ENCODE peak calls at places on chromosomes 6 and 20, in ten cellular contexts. E is retina, J is HT-29, U is astrocyte of the spinal cord, M is aorta, D is HT1080, B is DMS153, X is CMK, T is NCI-H526, Z is KG1. S is an unnamed sample.

GRCh38 chr6:87755697-87756671 is 54.0 kb upstream of the AKIRIN2 start:
- DNase-seq in T (no peak), X (peak), D (peak), B (no peak), Z (no peak), U (peak), M (no peak), E (no peak), J (no peak), S (no peak)

GRCh38 chr6:119284861-119285521 is 64.6 kb downstream of the MAN1A1 start:
- DNase-seq in U (no peak), J (peak), X (no peak), B (no peak), D (peak), T (no peak), M (no peak), E (no peak), Z (no peak), S (no peak)

GRCh38 chr6:45504947-45505346 is 127.2 kb upstream of the SUPT3H start:
- DNase-seq in U (peak), Z (no peak), B (peak), M (no peak), X (no peak), J (peak), D (peak), E (peak), T (peak), S (peak)

GRCh38 chr6:43125119-43125518 is 46.0 kb upstream of the SRF start:
- DNase-seq in E (no peak), T (no peak), Z (no peak), D (no peak), M (no peak), B (no peak), X (no peak), U (peak), J (no peak), S (peak)

GRCh38 chr20:5996765-5997164 is 46.3 kb downstream of the MCM8 start:
- DNase-seq in M (no peak), D (no peak), J (peak), E (no peak), T (no peak), B (peak), X (no peak), U (no peak), Z (no peak), S (no peak)

GRCh38 chr6:4133941-4134838 is 1.2 kb downstream of the ECI2 start:
- DNase-seq in J (no peak), T (no peak), X (no peak), Z (no peak), D (peak), B (no peak), M (peak), E (peak), U (peak), S (peak)

GRCh38 chr6:75210885-75211739 is 5.3 kb upstream of the COL12A1 start:
- DNase-seq in M (no peak), U (peak), X (peak), J (peak), Z (peak), E (no peak), T (peak), B (peak), D (no peak), S (no peak)

GRCh38 chr6:112014483-112014882 is 39.4 kb upstream of the CCN6 start:
- DNase-seq in X (no peak), Z (no peak), D (no peak), E (no peak), B (no peak), U (peak), M (no peak), T (no peak), J (no peak), S (no peak)

GRCh38 chr6:118912646-118913045 is 18.7 kb downstream of the ASF1A start:
- DNase-seq in U (no peak), D (no peak), B (no peak), T (no peak), X (no peak), E (no peak), M (no peak), Z (no peak), J (no peak), S (peak)

GRCh38 chr6:108337721-108338120 is 42.9 kb downstream of the AFG1L start:
- DNase-seq in J (no peak), T (no peak), U (no peak), E (no peak), M (no peak), B (no peak), Z (no peak), D (no peak), X (no peak), S (no peak)

GRCh38 chr6:143804835-143805239 is 38.3 kb upstream of the LTV1 start:
- DNase-seq in B (no peak), J (no peak), D (no peak), Z (no peak), T (no peak), E (no peak), U (no peak), X (no peak), M (no peak), S (no peak)

GRCh38 chr20:56388882-56389281 is 3.1 kb downstream of the AURKA start:
- DNase-seq in E (no peak), X (no peak), B (no peak), J (no peak), T (no peak), M (no peak), D (no peak), Z (no peak), U (no peak), S (no peak)

GRCh38 chr6:109284675-109285074 is 97.6 kb downstream of the CD164 start:
- DNase-seq in T (no peak), D (no peak), E (no peak), U (no peak), B (no peak), J (no peak), M (no peak), X (no peak), Z (no peak), S (no peak)

GRCh38 chr6:15023448-15023847 is 222.4 kb upstream of the JARID2 start:
- DNase-seq in J (no peak), B (no peak), U (no peak), M (no peak), T (no peak), D (no peak), X (no peak), E (no peak), Z (no peak), S (no peak)

GRCh38 chr6:109449789-109450673 is 5.5 kb downstream of the MICAL1 start:
- DNase-seq in T (no peak), M (no peak), J (no peak), U (no peak), B (no peak), X (no peak), Z (no peak), E (no peak), D (no peak), S (no peak)

GRCh38 chr6:146277142-146277541 is 248.3 kb downstream of the GRM1 start:
- DNase-seq in T (no peak), B (no peak), U (no peak), M (no peak), Z (no peak), D (no peak), X (no peak), E (no peak), J (no peak), S (no peak)

GRCh38 chr6:160121558-160121957 is at the start of gene SLC22A1:
- DNase-seq in M (no peak), X (no peak), Z (no peak), E (no peak), T (no peak), B (no peak), D (no peak), U (no peak), J (no peak), S (no peak)

GRCh38 chr6:54491431-54491830 is 183.2 kb downstream of the TINAG start:
- DNase-seq in E (no peak), Z (no peak), X (no peak), T (no peak), D (peak), U (no peak), M (no peak), J (no peak), B (no peak), S (no peak)

GRCh38 chr6:138241381-138241780 is 23.1 kb upstream of the PBOV1 start:
- DNase-seq in X (no peak), T (no peak), J (no peak), B (no peak), M (no peak), D (no peak), E (no peak), U (no peak), Z (no peak), S (no peak)

GRCh38 chr6:170516783-170517616 is 36.1 kb downstream of the PSMB1 start:
- DNase-seq in J (peak), E (peak), U (peak), B (peak), M (no peak), X (no peak), T (peak), D (peak), Z (peak), S (peak)

GRCh38 chr20:51027396-51027795 is 4.5 kb upstream of the KCNG1 start:
- DNase-seq in U (no peak), E (no peak), M (no peak), Z (no peak), D (no peak), B (no peak), T (no peak), J (no peak), X (no peak), S (no peak)

GRCh38 chr20:39861381-39861780 is 827.7 kb downstream of the MAFB start:
- DNase-seq in E (no peak), T (no peak), M (no peak), U (no peak), X (no peak), Z (no peak), J (no peak), D (no peak), B (peak), S (no peak)

GRCh38 chr6:17527076-17527475 is 73.0 kb upstream of the FAM8A1 start:
- DNase-seq in J (no peak), Z (no peak), E (no peak), X (no peak), U (no peak), B (no peak), M (no peak), D (no peak), T (no peak), S (no peak)